ENCODE peak calls at places on chromosome 5, in ten cellular contexts. One of them, this sample, is unnamed.

GRCh38 chr5:107873877-107874276 is 203.1 kb upstream of the EFNA5 start:
- DNase-seq in NCI-H82: no peak
- DNase-seq in stimulated activated CD4-positive, alpha-beta T cell treated with anti-CD3 and anti-CD28 coated beads, Interleukin-2, amount 100 ng/mL, for 48 hours: no peak
- DNase-seq in small intestine: no peak
- DNase-seq in GM12865: no peak
- DNase-seq in activated CD4-positive, alpha-beta T cell treated with anti-CD3 and anti-CD28 coated beads, Interleukin-2, amount 50 U/mL, for 1 hour: no peak
- DNase-seq in ascending aorta: no peak
- DNase-seq in skeletal muscle cell: no peak
- DNase-seq in NCI-H510A treated with DMSO at 0.1 percent for 48 hours: no peak
- DNase-seq in stimulated activated CD8-positive, alpha-beta memory T cell treated with anti-CD3 and anti-CD28 coated beads, Interleukin-4, amount 100 ng/mL, for 1 hour: no peak
- DNase-seq in this sample: no peak

GRCh38 chr5:32710335-32710858 is 724 bp upstream of the NPR3 start:
- DNase-seq in NCI-H82: no peak
- DNase-seq in stimulated activated CD4-positive, alpha-beta T cell treated with anti-CD3 and anti-CD28 coated beads, Interleukin-2, amount 100 ng/mL, for 48 hours: no peak
- DNase-seq in small intestine: no peak
- DNase-seq in GM12865: no peak
- DNase-seq in activated CD4-positive, alpha-beta T cell treated with anti-CD3 and anti-CD28 coated beads, Interleukin-2, amount 50 U/mL, for 1 hour: no peak
- DNase-seq in ascending aorta: peak; percentile 74
- DNase-seq in skeletal muscle cell: no peak
- DNase-seq in NCI-H510A treated with DMSO at 0.1 percent for 48 hours: no peak
- DNase-seq in stimulated activated CD8-positive, alpha-beta memory T cell treated with anti-CD3 and anti-CD28 coated beads, Interleukin-4, amount 100 ng/mL, for 1 hour: no peak
- DNase-seq in this sample: no peak

GRCh38 chr5:120615967-120616645 is 152.0 kb downstream of the PRR16 start:
- DNase-seq in NCI-H82: no peak
- DNase-seq in stimulated activated CD4-positive, alpha-beta T cell treated with anti-CD3 and anti-CD28 coated beads, Interleukin-2, amount 100 ng/mL, for 48 hours: no peak
- DNase-seq in small intestine: no peak
- DNase-seq in GM12865: no peak
- DNase-seq in activated CD4-positive, alpha-beta T cell treated with anti-CD3 and anti-CD28 coated beads, Interleukin-2, amount 50 U/mL, for 1 hour: no peak
- DNase-seq in ascending aorta: no peak
- DNase-seq in skeletal muscle cell: peak; percentile 71
- DNase-seq in NCI-H510A treated with DMSO at 0.1 percent for 48 hours: no peak
- DNase-seq in stimulated activated CD8-positive, alpha-beta memory T cell treated with anti-CD3 and anti-CD28 coated beads, Interleukin-4, amount 100 ng/mL, for 1 hour: no peak
- DNase-seq in this sample: no peak

GRCh38 chr5:138784590-138784989 is 31.4 kb downstream of the CTNNA1 start:
- DNase-seq in NCI-H82: no peak
- DNase-seq in stimulated activated CD4-positive, alpha-beta T cell treated with anti-CD3 and anti-CD28 coated beads, Interleukin-2, amount 100 ng/mL, for 48 hours: no peak
- DNase-seq in small intestine: no peak
- DNase-seq in GM12865: no peak
- DNase-seq in activated CD4-positive, alpha-beta T cell treated with anti-CD3 and anti-CD28 coated beads, Interleukin-2, amount 50 U/mL, for 1 hour: no peak
- DNase-seq in ascending aorta: no peak
- DNase-seq in skeletal muscle cell: no peak
- DNase-seq in NCI-H510A treated with DMSO at 0.1 percent for 48 hours: no peak
- DNase-seq in stimulated activated CD8-positive, alpha-beta memory T cell treated with anti-CD3 and anti-CD28 coated beads, Interleukin-4, amount 100 ng/mL, for 1 hour: no peak
- DNase-seq in this sample: no peak

GRCh38 chr5:115333164-115333563 is 36.7 kb upstream of the CCDC112 start:
- DNase-seq in NCI-H82: no peak
- DNase-seq in stimulated activated CD4-positive, alpha-beta T cell treated with anti-CD3 and anti-CD28 coated beads, Interleukin-2, amount 100 ng/mL, for 48 hours: no peak
- DNase-seq in small intestine: no peak
- DNase-seq in GM12865: peak; percentile 62
- DNase-seq in activated CD4-positive, alpha-beta T cell treated with anti-CD3 and anti-CD28 coated beads, Interleukin-2, amount 50 U/mL, for 1 hour: no peak
- DNase-seq in ascending aorta: no peak
- DNase-seq in skeletal muscle cell: no peak
- DNase-seq in NCI-H510A treated with DMSO at 0.1 percent for 48 hours: peak; percentile 2
- DNase-seq in stimulated activated CD8-positive, alpha-beta memory T cell treated with anti-CD3 and anti-CD28 coated beads, Interleukin-4, amount 100 ng/mL, for 1 hour: no peak
- DNase-seq in this sample: no peak

GRCh38 chr5:6026766-6027165 is 351.6 kb downstream of the MED10 start:
- DNase-seq in NCI-H82: no peak
- DNase-seq in stimulated activated CD4-positive, alpha-beta T cell treated with anti-CD3 and anti-CD28 coated beads, Interleukin-2, amount 100 ng/mL, for 48 hours: no peak
- DNase-seq in small intestine: no peak
- DNase-seq in GM12865: no peak
- DNase-seq in activated CD4-positive, alpha-beta T cell treated with anti-CD3 and anti-CD28 coated beads, Interleukin-2, amount 50 U/mL, for 1 hour: no peak
- DNase-seq in ascending aorta: no peak
- DNase-seq in skeletal muscle cell: peak; percentile 0
- DNase-seq in NCI-H510A treated with DMSO at 0.1 percent for 48 hours: no peak
- DNase-seq in stimulated activated CD8-positive, alpha-beta memory T cell treated with anti-CD3 and anti-CD28 coated beads, Interleukin-4, amount 100 ng/mL, for 1 hour: no peak
- DNase-seq in this sample: no peak

GRCh38 chr5:116361171-116361967 is 213.3 kb downstream of the SEMA6A start:
- DNase-seq in NCI-H82: no peak
- DNase-seq in stimulated activated CD4-positive, alpha-beta T cell treated with anti-CD3 and anti-CD28 coated beads, Interleukin-2, amount 100 ng/mL, for 48 hours: no peak
- DNase-seq in small intestine: peak; percentile 51
- DNase-seq in GM12865: no peak
- DNase-seq in activated CD4-positive, alpha-beta T cell treated with anti-CD3 and anti-CD28 coated beads, Interleukin-2, amount 50 U/mL, for 1 hour: no peak
- DNase-seq in ascending aorta: no peak
- DNase-seq in skeletal muscle cell: no peak
- DNase-seq in NCI-H510A treated with DMSO at 0.1 percent for 48 hours: no peak
- DNase-seq in stimulated activated CD8-positive, alpha-beta memory T cell treated with anti-CD3 and anti-CD28 coated beads, Interleukin-4, amount 100 ng/mL, for 1 hour: no peak
- DNase-seq in this sample: peak; percentile 51

GRCh38 chr5:175681975-175682354 is 24.1 kb downstream of the HRH2 start:
- DNase-seq in NCI-H82: no peak
- DNase-seq in stimulated activated CD4-positive, alpha-beta T cell treated with anti-CD3 and anti-CD28 coated beads, Interleukin-2, amount 100 ng/mL, for 48 hours: no peak
- DNase-seq in small intestine: no peak
- DNase-seq in GM12865: no peak
- DNase-seq in activated CD4-positive, alpha-beta T cell treated with anti-CD3 and anti-CD28 coated beads, Interleukin-2, amount 50 U/mL, for 1 hour: no peak
- DNase-seq in ascending aorta: no peak
- DNase-seq in skeletal muscle cell: no peak
- DNase-seq in NCI-H510A treated with DMSO at 0.1 percent for 48 hours: no peak
- DNase-seq in stimulated activated CD8-positive, alpha-beta memory T cell treated with anti-CD3 and anti-CD28 coated beads, Interleukin-4, amount 100 ng/mL, for 1 hour: no peak
- DNase-seq in this sample: no peak

GRCh38 chr5:112069329-112069728 is 312.3 kb upstream of the NREP start:
- DNase-seq in NCI-H82: no peak
- DNase-seq in stimulated activated CD4-positive, alpha-beta T cell treated with anti-CD3 and anti-CD28 coated beads, Interleukin-2, amount 100 ng/mL, for 48 hours: no peak
- DNase-seq in small intestine: no peak
- DNase-seq in GM12865: no peak
- DNase-seq in activated CD4-positive, alpha-beta T cell treated with anti-CD3 and anti-CD28 coated beads, Interleukin-2, amount 50 U/mL, for 1 hour: no peak
- DNase-seq in ascending aorta: no peak
- DNase-seq in skeletal muscle cell: no peak
- DNase-seq in NCI-H510A treated with DMSO at 0.1 percent for 48 hours: no peak
- DNase-seq in stimulated activated CD8-positive, alpha-beta memory T cell treated with anti-CD3 and anti-CD28 coated beads, Interleukin-4, amount 100 ng/mL, for 1 hour: no peak
- DNase-seq in this sample: no peak

GRCh38 chr5:108028411-108028810 is 353.5 kb downstream of the FBXL17 start:
- DNase-seq in NCI-H82: peak; percentile 42
- DNase-seq in stimulated activated CD4-positive, alpha-beta T cell treated with anti-CD3 and anti-CD28 coated beads, Interleukin-2, amount 100 ng/mL, for 48 hours: no peak
- DNase-seq in small intestine: no peak
- DNase-seq in GM12865: no peak
- DNase-seq in activated CD4-positive, alpha-beta T cell treated with anti-CD3 and anti-CD28 coated beads, Interleukin-2, amount 50 U/mL, for 1 hour: no peak
- DNase-seq in ascending aorta: no peak
- DNase-seq in skeletal muscle cell: peak; percentile 23
- DNase-seq in NCI-H510A treated with DMSO at 0.1 percent for 48 hours: no peak
- DNase-seq in stimulated activated CD8-positive, alpha-beta memory T cell treated with anti-CD3 and anti-CD28 coated beads, Interleukin-4, amount 100 ng/mL, for 1 hour: no peak
- DNase-seq in this sample: no peak

This sample was measured in lower lobe of right lung.